ENCODE peak calls at places on chromosomes 6 and 20, in four cellular contexts. D is Calu3, M is fibroblast of mammary gland, K is HL-60. S is an unnamed sample.

GRCh38 chr6:14333556-14334305 is 216.2 kb downstream of the CD83 start:
- DNase-seq in D (no peak), M (peak; percentile 64), K (no peak), S (no peak)

GRCh38 chr6:42368156-42368555 is 83.6 kb downstream of the TRERF1 start:
- DNase-seq in K (peak; percentile 46), D (no peak), M (no peak), S (peak; percentile 76)

GRCh38 chr6:9896806-9897205 is 518.1 kb downstream of the TFAP2A start:
- DNase-seq in K (no peak), D (no peak), M (no peak), S (no peak)

GRCh38 chr6:150299873-150300485 is 68.8 kb upstream of the IYD start:
- DNase-seq in M (no peak), K (no peak), D (no peak), S (no peak)

GRCh38 chr6:52596371-52597028 is 19.6 kb upstream of the TRAM2 start:
- DNase-seq in K (no peak), M (peak; percentile 90), D (no peak), S (no peak)

GRCh38 chr20:13857304-13857703 is 72.5 kb downstream of the NDUFAF5 start:
- DNase-seq in K (no peak), M (no peak), D (no peak), S (no peak)

GRCh38 chr20:63636752-63637633 is 10.1 kb upstream of the GMEB2 start:
- DNase-seq in M (peak; percentile 28), D (no peak), K (no peak), S (no peak)

GRCh38 chr20:56443654-56444540 is 24.5 kb upstream of the RTF2 start:
- DNase-seq in D (no peak), K (no peak), M (no peak), S (peak; percentile 74)

GRCh38 chr20:8589956-8590355 is 457.9 kb downstream of the PLCB1 start:
- DNase-seq in D (no peak), M (peak; percentile 74), K (no peak), S (no peak)

GRCh38 chr6:168789699-168790098 is 348.7 kb downstream of the SMOC2 start:
- DNase-seq in K (no peak), M (no peak), D (no peak), S (no peak)

GRCh38 chr6:168001037-168001348 is 3.5 kb downstream of the KIF25 start:
- DNase-seq in M (no peak), D (no peak), K (no peak), S (peak; percentile 54)

GRCh38 chr20:61758556-61759200 is 307.0 kb downstream of the TAF4 start:
- DNase-seq in M (no peak), D (no peak), K (no peak), S (no peak)

GRCh38 chr6:112362827-112363565 is 15.9 kb downstream of the RFPL4B start:
- DNase-seq in M (no peak), K (no peak), D (no peak), S (no peak)

GRCh38 chr20:7889736-7890135 is 50.5 kb downstream of the HAO1 start:
- DNase-seq in D (no peak), K (no peak), M (no peak), S (no peak)

GRCh38 chr20:8798505-8798904 is 270.4 kb upstream of the PLCB4 start:
- DNase-seq in K (no peak), M (peak; percentile 76), D (no peak), S (no peak)

GRCh38 chr20:10404023-10404628 is 29.9 kb downstream of the MKKS start:
- DNase-seq in D (no peak), M (no peak), K (peak; percentile 60), S (no peak)

GRCh38 chr20:62143118-62143975 is at the start of the genes PSMA7 and SS18L1:
- DNase-seq in K (peak; percentile 73), M (peak; percentile 76), D (peak; percentile 96), S (peak; percentile 71)

GRCh38 chr6:117145940-117146339 is 119.4 kb upstream of the VGLL2 start:
- DNase-seq in D (no peak), K (no peak), M (no peak), S (no peak)

GRCh38 chr6:123967900-123968299 is 164.2 kb downstream of the NKAIN2 start:
- DNase-seq in M (no peak), K (no peak), D (no peak), S (no peak)

GRCh38 chr6:30741789-30742315 is 635 bp downstream of the FLOT1 start:
- DNase-seq in D (no peak), M (no peak), K (no peak), S (no peak)

GRCh38 chr6:90319044-90319443 is 22.4 kb upstream of the BACH2 start:
- DNase-seq in D (no peak), M (peak; percentile 68), K (no peak), S (no peak)

GRCh38 chr20:53608456-53609413 is 15.1 kb upstream of the ZNF217 start:
- DNase-seq in D (no peak), K (peak; percentile 38), M (no peak), S (peak; percentile 87)

GRCh38 chr20:34122274-34122980 is 10.4 kb upstream of the EIF2S2 start:
- DNase-seq in M (no peak), K (no peak), D (no peak), S (no peak)

GRCh38 chr20:34120213-34120612 is 8.2 kb upstream of the EIF2S2 start:
- DNase-seq in K (no peak), D (no peak), M (no peak), S (no peak)

GRCh38 chr20:34123309-34123708 is 11.3 kb upstream of the EIF2S2 start:
- DNase-seq in M (no peak), K (no peak), D (no peak), S (no peak)

GRCh38 chr20:34127787-34128186 is 15.7 kb upstream of the EIF2S2 start:
- DNase-seq in D (no peak), M (no peak), K (no peak), S (no peak)

DNA sequence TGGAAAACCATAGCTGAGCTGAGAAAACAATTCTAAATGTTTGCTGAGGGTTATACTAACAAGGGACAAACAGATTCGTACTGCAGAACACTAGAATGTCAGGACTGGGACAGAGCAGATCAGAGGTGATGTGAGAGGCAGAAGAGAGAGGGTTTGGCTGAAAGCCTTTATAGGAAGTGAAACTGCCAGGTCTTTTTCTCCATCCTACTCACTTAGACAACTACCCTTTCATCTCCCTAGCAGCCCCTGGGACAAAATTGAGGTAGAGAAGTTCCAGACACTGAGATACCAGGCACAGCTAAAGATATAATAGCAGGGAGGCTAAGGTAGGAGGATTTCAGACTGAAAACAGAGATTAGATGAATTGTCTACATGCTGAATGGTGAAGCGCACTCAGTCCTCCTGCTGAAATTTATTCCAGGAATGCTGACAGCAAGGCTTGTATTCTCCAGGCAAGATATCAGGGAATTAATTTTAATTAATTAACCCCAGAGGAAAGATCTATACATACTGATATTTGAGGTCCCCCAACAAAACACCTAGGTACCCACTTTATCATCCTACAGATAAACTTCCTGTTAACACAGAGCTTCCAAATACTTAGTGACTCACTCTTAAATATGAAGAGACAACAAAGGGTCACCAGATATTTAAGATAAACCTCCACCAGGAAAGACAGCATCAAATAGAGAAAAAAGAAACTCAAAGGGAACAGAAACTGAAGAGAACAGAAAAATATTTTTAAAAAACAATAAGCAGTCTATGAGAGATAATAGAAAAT is 12.6 kb upstream of the EIF2S2 start:
- DNase-seq in K (no peak), M (no peak), D (no peak), S (no peak)
- TF ChIP-seq CTCF in K (no peak), M (no peak), D (no peak), S (no peak)

GRCh38 chr20:37302981-37303380 is 13.5 kb downstream of the MANBAL start:
- DNase-seq in M (no peak), D (no peak), K (no peak), S (no peak)

GRCh38 chr20:37303637-37304036 is 14.2 kb downstream of the MANBAL start:
- DNase-seq in D (no peak), M (no peak), K (no peak), S (no peak)

GRCh38 chr20:37305079-37305478 is 15.6 kb downstream of the MANBAL start:
- DNase-seq in K (no peak), M (no peak), D (no peak), S (no peak)

GRCh38 chr20:37308098-37309050 is 18.9 kb downstream of the MANBAL start:
- DNase-seq in K (no peak), M (no peak), D (peak; percentile 63), S (no peak)

DNA sequence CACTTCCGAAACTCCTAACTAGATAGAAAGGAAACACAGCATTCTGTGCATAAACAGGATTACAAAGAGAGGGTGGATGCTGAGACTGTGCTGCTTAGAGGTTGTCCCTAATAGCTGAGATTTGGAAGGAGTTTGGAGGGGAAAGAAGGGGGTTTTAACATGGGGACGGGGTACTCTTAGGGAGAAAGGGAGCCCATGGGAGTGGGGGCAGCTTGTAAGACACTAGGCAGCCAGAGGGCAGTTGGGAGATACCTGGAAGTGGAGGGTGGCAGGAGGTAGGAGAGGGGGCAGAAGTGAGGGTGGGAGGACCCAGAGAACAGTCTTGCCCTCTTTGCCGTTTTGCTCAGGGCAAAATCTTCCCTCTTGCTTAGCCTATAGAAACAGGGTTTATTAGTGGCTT is 16.4 kb downstream of the MANBAL start:
- DNase-seq in K (no peak), D (no peak), M (no peak), S (peak; percentile 72)
- TF ChIP-seq CTCF in K (no peak), D (no peak), M (no peak), S (no peak)

GRCh38 chr6:84753173-84753572 is 11.2 kb downstream of the TBX18 start:
- DNase-seq in D (no peak), K (no peak), M (no peak), S (no peak)

GRCh38 chr6:84756466-84756865 is 7.9 kb downstream of the TBX18 start:
- DNase-seq in M (no peak), K (no peak), D (no peak), S (no peak)

GRCh38 chr6:84748331-84748730 is 16.1 kb downstream of the TBX18 start:
- DNase-seq in K (no peak), D (no peak), M (no peak), S (no peak)

GRCh38 chr6:84749181-84749580 is 15.2 kb downstream of the TBX18 start:
- DNase-seq in D (no peak), M (no peak), K (no peak), S (no peak)

GRCh38 chr6:84752118-84752850 is 12.1 kb downstream of the TBX18 start:
- DNase-seq in M (peak; percentile 63), K (no peak), D (no peak), S (no peak)
- TF ChIP-seq CTCF in M (peak; percentile 27), K (no peak), D (no peak), S (no peak)

DNA sequence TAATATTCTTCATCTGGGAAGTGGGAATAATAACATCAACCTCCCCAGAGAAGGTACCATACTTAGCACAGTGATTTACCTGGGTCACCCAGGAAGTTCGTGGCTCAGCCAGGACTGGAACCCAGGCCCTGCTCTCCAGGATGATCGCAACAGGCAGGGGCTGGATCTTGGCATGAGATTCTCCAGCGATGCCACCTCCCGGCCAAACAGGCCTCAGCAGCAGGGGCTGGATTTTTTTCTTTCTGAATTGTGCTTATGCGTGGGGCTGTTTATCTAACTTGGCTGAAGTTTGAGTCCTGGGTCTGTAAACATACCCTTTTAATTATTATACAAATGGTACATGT is 129.5 kb upstream of the PTPN1 start:
- DNase-seq in D (peak; percentile 60), M (peak; percentile 68), K (no peak), S (no peak)
- TF ChIP-seq CTCF in D (peak; percentile 58), M (peak; percentile 76), K (no peak), S (no peak)

GRCh38 chr6:147150303-147150702 is 53.9 kb upstream of the STXBP5 start:
- DNase-seq in M (no peak), D (no peak), K (no peak), S (no peak)
- TF ChIP-seq CTCF in M (no peak), D (no peak), K (no peak), S (no peak)

GRCh38 chr20:35523298-35523888 is 6.1 kb downstream of the C20orf173 start:
- DNase-seq in M (peak; percentile 7), K (peak; percentile 26), D (peak; percentile 63), S (no peak)
- TF ChIP-seq CTCF in M (peak; percentile 67), K (peak; percentile 66), D (peak; percentile 69), S (no peak)

GRCh38 chr6:28399370-28400121 is at the start of gene ZSCAN12:
- DNase-seq in K (peak; percentile 77), D (peak; percentile 64), M (peak; percentile 90), S (peak; percentile 95)
- TF ChIP-seq CTCF in K (peak; percentile 29), D (no peak), M (peak; percentile 47), S (no peak)